ENCODE peak calls at places on chromosomes 11 and 22, in six cellular contexts. Q is activated T-cell treated with anti-CD3 and anti-CD28 coated beads for 1 hour; M is glutamatergic neuron; O is neural crest cell; R is glomerular endothelial cell; X is central memory CD4-positive, alpha-beta T cell. G is an unnamed sample.

GRCh38 chr11:124934862-124935547 is 842 bp downstream of the HEPACAM start:
- DNase-seq in R (no peak), Q (no peak), O (no peak), X (no peak), M (no peak), G (no peak)

GRCh38 chr11:15507592-15507991 is 392.9 kb downstream of the INSC start:
- DNase-seq in X (no peak), O (no peak), M (no peak), Q (no peak), R (no peak), G (no peak)

GRCh38 chr11:78432058-78432515 is 14.5 kb upstream of the GAB2 start:
- DNase-seq in O (peak), R (no peak), M (peak), X (no peak), Q (no peak), G (peak)

GRCh38 chr11:5204787-5205186 is 4.3 kb upstream of the OR51V1 start:
- DNase-seq in M (no peak), O (no peak), X (no peak), R (peak), Q (no peak), G (no peak)

GRCh38 chr11:11416917-11417316 is 63.9 kb upstream of the CSNK2A3 start:
- DNase-seq in R (no peak), X (no peak), Q (no peak), O (no peak), M (no peak), G (no peak)

GRCh38 chr11:111418436-111418787 is 39.3 kb upstream of the POU2AF1 start:
- DNase-seq in R (no peak), X (no peak), Q (no peak), O (no peak), M (no peak), G (no peak)

GRCh38 chr11:26331911-26332571 is at the start of gene ANO3:
- DNase-seq in Q (no peak), M (peak), X (no peak), R (peak), O (peak), G (peak)

GRCh38 chr11:119729581-119730346 is 764 bp upstream of the NECTIN1 start:
- DNase-seq in R (no peak), X (no peak), M (no peak), Q (no peak), O (no peak), G (peak)

GRCh38 chr22:17370766-17371181 is 1.5 kb downstream of the CECR2 start:
- DNase-seq in Q (no peak), M (no peak), R (no peak), X (no peak), O (no peak), G (no peak)

GRCh38 chr11:105401269-105401809 is 208.5 kb upstream of the GRIA4 start:
- DNase-seq in O (no peak), R (no peak), M (no peak), Q (no peak), X (no peak), G (no peak)

GRCh38 chr11:118689503-118689851 is 10.0 kb upstream of the TREH start:
- DNase-seq in O (no peak), Q (no peak), M (no peak), X (no peak), R (no peak), G (no peak)

GRCh38 chr22:43823911-43824665 is 12.0 kb upstream of the EFCAB6 start:
- DNase-seq in M (no peak), O (no peak), X (no peak), R (no peak), Q (no peak), G (no peak)

GRCh38 chr11:134980819-134981710 is 569.0 kb upstream of the B3GAT1 start:
- DNase-seq in X (no peak), M (no peak), O (no peak), Q (no peak), R (no peak), G (no peak)

GRCh38 chr22:44391481-44392445 is 79.0 kb upstream of the SHISAL1 start:
- DNase-seq in Q (no peak), R (no peak), X (no peak), O (no peak), M (no peak), G (peak)

GRCh38 chr11:123357353-123357989 is 72.6 kb upstream of the GRAMD1B start:
- DNase-seq in M (no peak), Q (no peak), R (no peak), X (no peak), O (no peak), G (no peak)

GRCh38 chr11:44621140-44621681 is 55.7 kb downstream of the CD82 start:
- DNase-seq in X (peak), R (no peak), M (peak), Q (peak), O (peak), G (peak)

GRCh38 chr11:31689559-31689958 is 121.6 kb downstream of the PAX6 start:
- DNase-seq in X (no peak), Q (no peak), M (no peak), O (no peak), R (no peak), G (no peak)

GRCh38 chr11:68832476-68833176 is 9.1 kb downstream of the CPT1A start:
- DNase-seq in M (no peak), X (no peak), R (no peak), Q (no peak), O (no peak), G (no peak)

GRCh38 chr11:94623120-94623735 is 56.1 kb downstream of the PIWIL4 start:
- DNase-seq in M (peak), Q (peak), O (peak), R (peak), X (peak), G (peak)

GRCh38 chr22:27509132-27509920 is 292.2 kb downstream of the MN1 start:
- DNase-seq in M (no peak), O (no peak), R (no peak), Q (no peak), X (no peak), G (no peak)

GRCh38 chr11:66951135-66951534 is 7.0 kb downstream of the PC start:
- DNase-seq in Q (no peak), X (no peak), O (no peak), R (no peak), M (no peak), G (peak)

GRCh38 chr11:10021563-10021962 is 272.5 kb downstream of the SBF2 start:
- DNase-seq in Q (no peak), X (no peak), R (no peak), M (no peak), O (no peak), G (no peak)

GRCh38 chr11:13110929-13111812 is 102.1 kb downstream of the RASSF10 start:
- DNase-seq in R (peak), Q (no peak), O (no peak), X (no peak), M (no peak), G (no peak)

GRCh38 chr11:62402226-62402625 is 16.6 kb upstream of the SCGB1A1 start:
- DNase-seq in M (no peak), R (no peak), Q (peak), O (no peak), X (peak), G (no peak)

GRCh38 chr11:66684635-66685034 is 6.9 kb upstream of the RBM4B start:
- DNase-seq in M (no peak), X (no peak), R (no peak), O (no peak), Q (no peak), G (no peak)

GRCh38 chr22:25161017-25161915 is 38.4 kb upstream of the CRYBB3 start:
- DNase-seq in O (no peak), Q (no peak), X (no peak), M (no peak), R (no peak), G (no peak)

GRCh38 chr11:69649576-69649900 is 8.6 kb downstream of the CCND1 start:
- DNase-seq in R (no peak), X (no peak), O (no peak), M (no peak), Q (no peak), G (no peak)

GRCh38 chr11:67303132-67303988 is at the start of gene SSH3:
- DNase-seq in M (peak), X (no peak), O (no peak), Q (no peak), R (no peak), G (peak)

GRCh38 chr22:44196731-44197131 is 16.0 kb downstream of the PARVG start:
- DNase-seq in Q (no peak), R (no peak), X (no peak), O (no peak), M (no peak), G (no peak)

GRCh38 chr11:82906236-82906635 is 4.7 kb downstream of the DDIAS start:
- DNase-seq in Q (no peak), R (no peak), M (no peak), O (no peak), X (peak), G (no peak)

GRCh38 chr11:17714356-17714854 is 5.0 kb upstream of the MYOD1 start:
- DNase-seq in Q (no peak), X (no peak), R (no peak), M (no peak), O (no peak), G (peak)

GRCh38 chr11:111414936-111415335 is 35.9 kb upstream of the POU2AF1 start:
- DNase-seq in X (no peak), Q (no peak), M (no peak), O (no peak), R (no peak), G (no peak)

GRCh38 chr11:95671768-95672167 is 117.8 kb downstream of the FAM76B start:
- DNase-seq in R (no peak), M (no peak), X (no peak), Q (no peak), O (no peak), G (no peak)

GRCh38 chr22:24146190-24146616 is 35.1 kb upstream of the SUSD2 start:
- DNase-seq in M (no peak), O (no peak), Q (peak), X (no peak), R (no peak), G (peak)

GRCh38 chr22:39349506-39349966 is 255 bp upstream of the SYNGR1 start:
- DNase-seq in M (peak), R (no peak), X (no peak), O (peak), Q (no peak), G (peak)

GRCh38 chr11:76510060-76511047 is 65.5 kb downstream of the EMSY start:
- DNase-seq in O (no peak), X (no peak), M (no peak), Q (no peak), R (no peak), G (no peak)

GRCh38 chr11:46050652-46051051 is 70.6 kb downstream of the PHF21A start:
- DNase-seq in R (no peak), Q (no peak), O (no peak), X (no peak), M (no peak), G (no peak)

GRCh38 chr11:12007769-12008737 is at the start of gene DKK3:
- DNase-seq in Q (no peak), M (peak), R (no peak), O (peak), X (no peak), G (peak)

GRCh38 chr22:43446881-43447280 is 35.1 kb downstream of the MPPED1 start:
- DNase-seq in M (no peak), O (no peak), Q (no peak), R (no peak), X (no peak), G (no peak)

GRCh38 chr22:46044718-46045458 is 67.9 kb upstream of the WNT7B start:
- DNase-seq in X (no peak), R (no peak), O (no peak), Q (no peak), M (no peak), G (peak)

G was measured in WTC11.